ENCODE peak calls at places on chromosomes 11 and 22, in nine cellular contexts. One of them, this sample, is unnamed. For H3K4me1, the result is how much of the 10 kb centered on the place peaks cover.

GRCh38 chr11:129574431-129574830 is 198.8 kb downstream of the BARX2 start:
- DNase-seq in endodermal cell: no peak
- DNase-seq in cardiac muscle cell: no peak
- DNase-seq in tibial artery: no peak
- DNase-seq in MM.1S: no peak
- DNase-seq in A549: no peak
- DNase-seq in PC-9: no peak
- DNase-seq in fibroblast of lung: no peak
- DNase-seq in lower lobe of right lung: no peak
- DNase-seq in this sample: no peak

GRCh38 chr11:75514596-75514995 is 11.1 kb downstream of the GDPD5 start:
- DNase-seq in endodermal cell: no peak
- DNase-seq in cardiac muscle cell: no peak
- DNase-seq in tibial artery: no peak
- DNase-seq in MM.1S: no peak
- DNase-seq in A549: no peak
- DNase-seq in PC-9: no peak
- DNase-seq in fibroblast of lung: no peak
- DNase-seq in lower lobe of right lung: no peak
- DNase-seq in this sample: no peak

GRCh38 chr11:7527029-7527428 is 13.2 kb downstream of the PPFIBP2 start:
- DNase-seq in endodermal cell: no peak
- DNase-seq in cardiac muscle cell: no peak
- DNase-seq in tibial artery: no peak
- DNase-seq in MM.1S: no peak
- DNase-seq in A549: no peak
- DNase-seq in PC-9: no peak
- DNase-seq in fibroblast of lung: no peak
- DNase-seq in lower lobe of right lung: no peak
- DNase-seq in this sample: no peak

GRCh38 chr11:14388352-14388751 is 29.4 kb upstream of the RRAS2 start:
- DNase-seq in endodermal cell: no peak
- DNase-seq in cardiac muscle cell: no peak
- DNase-seq in tibial artery: no peak
- DNase-seq in MM.1S: no peak
- DNase-seq in A549: no peak
- DNase-seq in PC-9: no peak
- DNase-seq in fibroblast of lung: no peak
- DNase-seq in lower lobe of right lung: no peak
- DNase-seq in this sample: no peak

GRCh38 chr11:98964146-98964545 is 56.6 kb upstream of the CNTN5 start:
- DNase-seq in endodermal cell: no peak
- DNase-seq in cardiac muscle cell: no peak
- DNase-seq in tibial artery: no peak
- DNase-seq in MM.1S: no peak
- DNase-seq in A549: no peak
- DNase-seq in PC-9: no peak
- DNase-seq in fibroblast of lung: no peak
- DNase-seq in lower lobe of right lung: no peak
- DNase-seq in this sample: no peak

GRCh38 chr11:62205441-62205840 is 3.0 kb upstream of the SCGB2A1 start:
- DNase-seq in endodermal cell: no peak
- DNase-seq in cardiac muscle cell: no peak
- DNase-seq in tibial artery: no peak
- DNase-seq in MM.1S: no peak
- DNase-seq in A549: no peak
- DNase-seq in PC-9: no peak
- DNase-seq in fibroblast of lung: no peak
- DNase-seq in lower lobe of right lung: no peak
- DNase-seq in this sample: no peak

GRCh38 chr22:23282986-23283385 is 102.7 kb downstream of the BCR start:
- DNase-seq in endodermal cell: no peak
- DNase-seq in cardiac muscle cell: no peak
- DNase-seq in tibial artery: no peak
- DNase-seq in MM.1S: no peak
- DNase-seq in A549: no peak
- DNase-seq in PC-9: no peak
- DNase-seq in fibroblast of lung: no peak
- DNase-seq in lower lobe of right lung: no peak
- DNase-seq in this sample: no peak

GRCh38 chr11:15613231-15613630 is 498.5 kb downstream of the INSC start:
- DNase-seq in endodermal cell: no peak
- DNase-seq in cardiac muscle cell: no peak
- DNase-seq in tibial artery: no peak
- DNase-seq in MM.1S: no peak
- DNase-seq in A549: no peak
- DNase-seq in PC-9: no peak
- DNase-seq in fibroblast of lung: peak
- DNase-seq in lower lobe of right lung: no peak
- DNase-seq in this sample: no peak

GRCh38 chr11:117220999-117221774 is 10.7 kb downstream of the PCSK7 start:
- DNase-seq in endodermal cell: no peak
- DNase-seq in cardiac muscle cell: peak
- DNase-seq in tibial artery: peak
- DNase-seq in MM.1S: no peak
- DNase-seq in A549: no peak
- DNase-seq in PC-9: no peak
- DNase-seq in fibroblast of lung: no peak
- DNase-seq in lower lobe of right lung: no peak
- DNase-seq in this sample: no peak

GRCh38 chr11:1569251-1569780 is 2.8 kb downstream of the DUSP8 start:
- DNase-seq in endodermal cell: no peak
- DNase-seq in cardiac muscle cell: no peak
- DNase-seq in tibial artery: no peak
- DNase-seq in MM.1S: no peak
- DNase-seq in A549: no peak
- DNase-seq in PC-9: no peak
- DNase-seq in fibroblast of lung: no peak
- DNase-seq in lower lobe of right lung: no peak
- DNase-seq in this sample: no peak

GRCh38 chr11:73833067-73833466 is 43.6 kb downstream of the COA4 start:
- DNase-seq in endodermal cell: no peak
- DNase-seq in cardiac muscle cell: no peak
- DNase-seq in tibial artery: no peak
- DNase-seq in MM.1S: no peak
- DNase-seq in A549: no peak
- DNase-seq in PC-9: no peak
- DNase-seq in fibroblast of lung: no peak
- DNase-seq in lower lobe of right lung: no peak
- DNase-seq in this sample: no peak

GRCh38 chr22:19495562-19496323 is 16.0 kb downstream of the CDC45 start:
- DNase-seq in endodermal cell: no peak
- DNase-seq in cardiac muscle cell: peak
- DNase-seq in tibial artery: no peak
- DNase-seq in MM.1S: no peak
- DNase-seq in A549: peak
- DNase-seq in PC-9: no peak
- DNase-seq in fibroblast of lung: no peak
- DNase-seq in lower lobe of right lung: no peak
- DNase-seq in this sample: no peak
- TF ChIP-seq CTCF in endodermal cell: peak
- TF ChIP-seq CTCF in cardiac muscle cell: peak
- TF ChIP-seq CTCF in tibial artery: no peak
- TF ChIP-seq CTCF in MM.1S: no peak
- TF ChIP-seq CTCF in A549: no peak
- TF ChIP-seq CTCF in PC-9: peak
- TF ChIP-seq CTCF in fibroblast of lung: no peak
- TF ChIP-seq CTCF in lower lobe of right lung: peak
- TF ChIP-seq CTCF in this sample: peak

GRCh38 chr11:10322401-10322800 is 17.5 kb downstream of the ADM start:
- DNase-seq in endodermal cell: no peak
- DNase-seq in cardiac muscle cell: peak
- DNase-seq in tibial artery: no peak
- DNase-seq in MM.1S: no peak
- DNase-seq in A549: no peak
- DNase-seq in PC-9: no peak
- DNase-seq in fibroblast of lung: peak
- DNase-seq in lower lobe of right lung: no peak
- DNase-seq in this sample: no peak
- H3K4me1 ChIP-seq in endodermal cell: under half
- H3K4me1 ChIP-seq in cardiac muscle cell: under half
- H3K4me1 ChIP-seq in tibial artery: under half
- H3K4me1 ChIP-seq in MM.1S: under half
- H3K4me1 ChIP-seq in A549: half or more
- H3K4me1 ChIP-seq in PC-9: under half
- H3K4me1 ChIP-seq in fibroblast of lung: under half
- H3K4me1 ChIP-seq in lower lobe of right lung: under half
- H3K4me1 ChIP-seq in this sample: half or more

DNA sequence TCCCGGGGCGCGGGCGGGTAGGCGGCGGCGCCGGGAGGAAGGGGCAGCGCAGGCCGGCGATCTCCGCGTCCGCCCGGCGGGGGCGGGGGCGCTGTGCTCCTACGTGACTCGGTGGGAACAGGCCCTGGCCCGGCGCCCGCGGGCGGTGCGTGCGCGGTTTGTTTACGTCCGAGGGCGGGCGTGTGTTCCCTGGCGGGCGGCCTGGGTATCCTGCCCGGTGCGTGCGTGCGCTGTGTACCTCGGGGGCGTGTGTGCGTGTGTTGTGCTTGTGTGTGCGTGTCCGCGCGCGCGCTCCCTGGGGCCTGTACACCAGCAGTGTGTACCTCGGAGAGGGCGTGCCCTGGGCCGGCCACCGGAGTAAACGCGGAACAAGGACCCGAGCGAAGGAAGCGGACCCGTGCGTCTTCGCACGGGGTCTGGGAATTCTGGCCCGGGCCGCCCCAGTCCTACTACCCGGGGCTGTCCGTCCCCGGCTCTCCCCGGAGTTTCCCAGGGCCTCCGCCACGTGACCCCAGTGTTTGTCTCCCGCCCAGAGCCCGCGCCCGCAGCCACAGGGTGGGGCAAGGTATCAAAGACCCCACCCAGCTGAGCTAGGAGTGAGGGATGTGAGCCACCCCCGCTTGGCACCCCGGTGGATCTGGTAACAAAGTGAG is 769 bp downstream of the MAFF start:
- DNase-seq in endodermal cell: peak
- DNase-seq in cardiac muscle cell: peak
- DNase-seq in tibial artery: peak
- DNase-seq in MM.1S: peak
- DNase-seq in A549: peak
- DNase-seq in PC-9: peak
- DNase-seq in fibroblast of lung: peak
- DNase-seq in lower lobe of right lung: peak
- DNase-seq in this sample: peak
- TF ChIP-seq CTCF in endodermal cell: peak
- TF ChIP-seq CTCF in cardiac muscle cell: no peak
- TF ChIP-seq CTCF in tibial artery: peak
- TF ChIP-seq CTCF in MM.1S: no peak
- TF ChIP-seq CTCF in A549: no peak
- TF ChIP-seq CTCF in PC-9: no peak
- TF ChIP-seq CTCF in fibroblast of lung: no peak
- TF ChIP-seq CTCF in lower lobe of right lung: peak
- TF ChIP-seq CTCF in this sample: no peak

GRCh38 chr22:24398409-24398808 is 29.0 kb upstream of the ADORA2A start:
- DNase-seq in endodermal cell: no peak
- DNase-seq in cardiac muscle cell: no peak
- DNase-seq in tibial artery: no peak
- DNase-seq in MM.1S: no peak
- DNase-seq in A549: no peak
- DNase-seq in PC-9: no peak
- DNase-seq in fibroblast of lung: no peak
- DNase-seq in lower lobe of right lung: no peak
- DNase-seq in this sample: no peak
- H3K4me1 ChIP-seq in endodermal cell: under half
- H3K4me1 ChIP-seq in cardiac muscle cell: under half
- H3K4me1 ChIP-seq in tibial artery: under half
- H3K4me1 ChIP-seq in MM.1S: under half
- H3K4me1 ChIP-seq in A549: under half
- H3K4me1 ChIP-seq in PC-9: under half
- H3K4me1 ChIP-seq in fibroblast of lung: under half
- H3K4me1 ChIP-seq in lower lobe of right lung: under half
- H3K4me1 ChIP-seq in this sample: under half